ENCODE peak calls at places on chromosomes 13 and 19, in nine cellular contexts. One of them, this sample, is unnamed.

GRCh38 chr19:18503971-18504885 is 17.6 kb downstream of the ELL start:
- DNase-seq in pancreas: peak
- DNase-seq in activated naive CD8-positive, alpha-beta T cell treated with anti-CD3 and anti-CD28 coated beads for 36 hours: no peak
- DNase-seq in cardiac fibroblast: no peak
- DNase-seq in H9: no peak
- DNase-seq in activated T-cell treated with anti-CD3 and anti-CD28 coated beads for 48 hours: no peak
- DNase-seq in tibial nerve: no peak
- DNase-seq in non-pigmented ciliary epithelial cell: no peak
- DNase-seq in stimulated activated CD4-positive, alpha-beta T cell treated with anti-CD3 and anti-CD28 coated beads, Interleukin-15, amount 100 ng/mL, for 1 hour: no peak
- DNase-seq in this sample: no peak

GRCh38 chr13:104937881-104938280 is 1597.6 kb downstream of the EFNB2 start:
- DNase-seq in tibial nerve: no peak
- DNase-seq in H9: no peak
- DNase-seq in non-pigmented ciliary epithelial cell: no peak
- DNase-seq in activated T-cell treated with anti-CD3 and anti-CD28 coated beads for 48 hours: no peak
- DNase-seq in pancreas: no peak
- DNase-seq in stimulated activated CD4-positive, alpha-beta T cell treated with anti-CD3 and anti-CD28 coated beads, Interleukin-15, amount 100 ng/mL, for 1 hour: no peak
- DNase-seq in activated naive CD8-positive, alpha-beta T cell treated with anti-CD3 and anti-CD28 coated beads for 36 hours: no peak
- DNase-seq in cardiac fibroblast: no peak
- DNase-seq in this sample: no peak

GRCh38 chr13:80084086-80084676 is 256.7 kb downstream of the SPRY2 start:
- DNase-seq in cardiac fibroblast: peak
- DNase-seq in pancreas: no peak
- DNase-seq in H9: no peak
- DNase-seq in stimulated activated CD4-positive, alpha-beta T cell treated with anti-CD3 and anti-CD28 coated beads, Interleukin-15, amount 100 ng/mL, for 1 hour: no peak
- DNase-seq in activated T-cell treated with anti-CD3 and anti-CD28 coated beads for 48 hours: no peak
- DNase-seq in non-pigmented ciliary epithelial cell: peak
- DNase-seq in tibial nerve: no peak
- DNase-seq in activated naive CD8-positive, alpha-beta T cell treated with anti-CD3 and anti-CD28 coated beads for 36 hours: no peak
- DNase-seq in this sample: peak

GRCh38 chr19:18093439-18094161 is 4.0 kb upstream of the MAST3 start:
- DNase-seq in activated naive CD8-positive, alpha-beta T cell treated with anti-CD3 and anti-CD28 coated beads for 36 hours: no peak
- DNase-seq in activated T-cell treated with anti-CD3 and anti-CD28 coated beads for 48 hours: no peak
- DNase-seq in tibial nerve: no peak
- DNase-seq in pancreas: no peak
- DNase-seq in non-pigmented ciliary epithelial cell: no peak
- DNase-seq in stimulated activated CD4-positive, alpha-beta T cell treated with anti-CD3 and anti-CD28 coated beads, Interleukin-15, amount 100 ng/mL, for 1 hour: no peak
- DNase-seq in cardiac fibroblast: no peak
- DNase-seq in H9: peak
- DNase-seq in this sample: peak

GRCh38 chr13:60986301-60986700 is 429.3 kb downstream of the PCDH20 start:
- DNase-seq in cardiac fibroblast: no peak
- DNase-seq in H9: no peak
- DNase-seq in pancreas: no peak
- DNase-seq in tibial nerve: no peak
- DNase-seq in stimulated activated CD4-positive, alpha-beta T cell treated with anti-CD3 and anti-CD28 coated beads, Interleukin-15, amount 100 ng/mL, for 1 hour: no peak
- DNase-seq in non-pigmented ciliary epithelial cell: no peak
- DNase-seq in activated T-cell treated with anti-CD3 and anti-CD28 coated beads for 48 hours: no peak
- DNase-seq in activated naive CD8-positive, alpha-beta T cell treated with anti-CD3 and anti-CD28 coated beads for 36 hours: no peak
- DNase-seq in this sample: no peak

GRCh38 chr13:91567485-91568207 is 169.2 kb downstream of the GPC5 start:
- DNase-seq in activated naive CD8-positive, alpha-beta T cell treated with anti-CD3 and anti-CD28 coated beads for 36 hours: no peak
- DNase-seq in tibial nerve: no peak
- DNase-seq in H9: no peak
- DNase-seq in non-pigmented ciliary epithelial cell: no peak
- DNase-seq in pancreas: no peak
- DNase-seq in stimulated activated CD4-positive, alpha-beta T cell treated with anti-CD3 and anti-CD28 coated beads, Interleukin-15, amount 100 ng/mL, for 1 hour: no peak
- DNase-seq in activated T-cell treated with anti-CD3 and anti-CD28 coated beads for 48 hours: no peak
- DNase-seq in cardiac fibroblast: peak
- DNase-seq in this sample: no peak

GRCh38 chr13:113453962-113454361 is 674 bp upstream of the ADPRHL1 start:
- DNase-seq in H9: no peak
- DNase-seq in activated naive CD8-positive, alpha-beta T cell treated with anti-CD3 and anti-CD28 coated beads for 36 hours: no peak
- DNase-seq in stimulated activated CD4-positive, alpha-beta T cell treated with anti-CD3 and anti-CD28 coated beads, Interleukin-15, amount 100 ng/mL, for 1 hour: no peak
- DNase-seq in pancreas: no peak
- DNase-seq in cardiac fibroblast: peak
- DNase-seq in non-pigmented ciliary epithelial cell: peak
- DNase-seq in activated T-cell treated with anti-CD3 and anti-CD28 coated beads for 48 hours: no peak
- DNase-seq in tibial nerve: no peak
- DNase-seq in this sample: peak

GRCh38 chr13:100156786-100157185 is 67.9 kb downstream of the PCCA start:
- DNase-seq in pancreas: no peak
- DNase-seq in activated T-cell treated with anti-CD3 and anti-CD28 coated beads for 48 hours: no peak
- DNase-seq in cardiac fibroblast: peak
- DNase-seq in stimulated activated CD4-positive, alpha-beta T cell treated with anti-CD3 and anti-CD28 coated beads, Interleukin-15, amount 100 ng/mL, for 1 hour: no peak
- DNase-seq in non-pigmented ciliary epithelial cell: no peak
- DNase-seq in H9: no peak
- DNase-seq in tibial nerve: no peak
- DNase-seq in activated naive CD8-positive, alpha-beta T cell treated with anti-CD3 and anti-CD28 coated beads for 36 hours: no peak
- DNase-seq in this sample: no peak

GRCh38 chr19:38196948-38197656 is 26.9 kb downstream of the DPF1 start:
- DNase-seq in non-pigmented ciliary epithelial cell: no peak
- DNase-seq in pancreas: no peak
- DNase-seq in cardiac fibroblast: no peak
- DNase-seq in activated T-cell treated with anti-CD3 and anti-CD28 coated beads for 48 hours: no peak
- DNase-seq in activated naive CD8-positive, alpha-beta T cell treated with anti-CD3 and anti-CD28 coated beads for 36 hours: no peak
- DNase-seq in tibial nerve: no peak
- DNase-seq in H9: peak
- DNase-seq in stimulated activated CD4-positive, alpha-beta T cell treated with anti-CD3 and anti-CD28 coated beads, Interleukin-15, amount 100 ng/mL, for 1 hour: no peak
- DNase-seq in this sample: no peak